ENCODE peak calls at places on chromosomes 3 and 15, in eight cellular contexts. O is GM04504; J is GM23338; V is GM20000; X is activated CD4-positive, alpha-beta T cell treated with anti-CD3 and anti-CD28 coated beads, Interleukin-2, amount 50 U/mL, for 24 hours; E is kidney tubule cell; B is mucosa of gallbladder; R is GM23248. W is an unnamed sample.

GRCh38 chr3:42118762-42119361 is 27.7 kb downstream of the TRAK1 start:
- DNase-seq in O (no peak), J (peak; percentile 80), V (peak; percentile 76), X (no peak), E (peak; percentile 77), B (peak; percentile 57), R (peak; percentile 42), W (peak; percentile 50)

GRCh38 chr15:78830514-78831228 is 19.4 kb upstream of the ADAMTS7 start:
- DNase-seq in O (no peak), J (peak; percentile 74), V (peak; percentile 67), X (no peak), E (no peak), B (no peak), R (peak; percentile 20), W (no peak)

GRCh38 chr3:194138732-194139084 is 2.8 kb downstream of the HES1 start:
- DNase-seq in O (no peak), J (no peak), V (no peak), X (no peak), E (no peak), B (no peak), R (peak; percentile 58), W (no peak)

GRCh38 chr3:66472313-66473134 is 28.3 kb downstream of the LRIG1 start:
- DNase-seq in O (no peak), J (no peak), V (peak; percentile 48), X (peak; percentile 40), E (peak; percentile 85), B (no peak), R (peak; percentile 90), W (peak; percentile 63)

GRCh38 chr3:27613846-27614500 is 108.2 kb downstream of the EOMES start:
- DNase-seq in O (no peak), J (no peak), V (no peak), X (no peak), E (no peak), B (no peak), R (peak; percentile 70), W (peak; percentile 70)

GRCh38 chr3:113300596-113300995 is 89.2 kb downstream of the BOC start:
- DNase-seq in O (no peak), J (no peak), V (no peak), X (no peak), E (no peak), B (no peak), R (no peak), W (no peak)

GRCh38 chr3:193240436-193240849 is 579 bp upstream of the PLAAT1 start:
- DNase-seq in O (no peak), J (peak; percentile 32), V (no peak), X (no peak), E (no peak), B (no peak), R (no peak), W (no peak)

GRCh38 chr15:96336643-96337353 is 6.3 kb downstream of the NR2F2 start:
- DNase-seq in O (no peak), J (peak; percentile 40), V (no peak), X (no peak), E (no peak), B (peak; percentile 31), R (peak; percentile 53), W (peak; percentile 38)

GRCh38 chr3:180417241-180417640 is 184.7 kb upstream of the TTC14 start:
- DNase-seq in O (no peak), J (no peak), V (no peak), X (no peak), E (no peak), B (no peak), R (peak; percentile 16), W (no peak)

GRCh38 chr3:42651248-42652091 is 2.0 kb upstream of the ZBTB47 start:
- DNase-seq in O (peak; percentile 37), J (no peak), V (no peak), X (no peak), E (peak; percentile 83), B (no peak), R (peak; percentile 92), W (peak; percentile 88)

GRCh38 chr3:15221574-15222217 is 15.7 kb downstream of the CAPN7 start:
- DNase-seq in O (no peak), J (no peak), V (no peak), X (no peak), E (no peak), B (no peak), R (no peak), W (no peak)

GRCh38 chr3:12813967-12814366 is 17.5 kb downstream of the CAND2 start:
- DNase-seq in O (no peak), J (no peak), V (no peak), X (no peak), E (no peak), B (no peak), R (no peak), W (no peak)

GRCh38 chr3:129525341-129525968 is 3.0 kb upstream of the RHO start:
- DNase-seq in O (no peak), J (no peak), V (no peak), X (no peak), E (peak; percentile 63), B (no peak), R (peak; percentile 90), W (peak; percentile 68)

GRCh38 chr3:52195823-52196331 is 2.1 kb upstream of the ALAS1 start:
- DNase-seq in O (peak; percentile 64), J (no peak), V (no peak), X (no peak), E (peak; percentile 40), B (no peak), R (peak; percentile 90), W (peak; percentile 55)

GRCh38 chr3:13896473-13897154 is 16.7 kb upstream of the WNT7A start:
- DNase-seq in O (peak; percentile 30), J (peak; percentile 92), V (peak; percentile 62), X (no peak), E (peak; percentile 79), B (peak; percentile 71), R (peak; percentile 86), W (peak; percentile 70)

GRCh38 chr3:4289044-4289443 is 14.1 kb upstream of the SETMAR start:
- DNase-seq in O (no peak), J (no peak), V (no peak), X (no peak), E (no peak), B (no peak), R (no peak), W (no peak)

W was measured in EH.